ENCODE peak calls at places on chromosomes 11 and 22, in six cellular contexts. Y is EL; P is brain microvascular endothelial cell; I is effector memory CD8-positive, alpha-beta T cell; S is NAMALWA; G is amniotic stem cell. V is an unnamed sample.

GRCh38 chr11:102730036-102730815 is 5.5 kb upstream of the MMP8 start:
- DNase-seq in Y (peak; percentile 13), P (no peak), I (no peak), S (no peak), G (no peak), V (peak; percentile 42)

GRCh38 chr11:12802418-12803085 is 128.3 kb downstream of the TEAD1 start:
- DNase-seq in Y (peak; percentile 80), P (peak; percentile 79), I (no peak), S (no peak), G (peak; percentile 61), V (peak; percentile 88)

GRCh38 chr11:67271548-67272284 is 5.4 kb downstream of the GRK2 start:
- DNase-seq in Y (no peak), P (no peak), I (peak; percentile 57), S (peak; percentile 52), G (no peak), V (no peak)

GRCh38 chr22:40491990-40492631 is 121.7 kb downstream of the SGSM3 start:
- DNase-seq in Y (no peak), P (peak; percentile 23), I (no peak), S (peak; percentile 91), G (no peak), V (no peak)

GRCh38 chr11:69699213-69699612 is 4.6 kb downstream of the FGF19 start:
- DNase-seq in Y (no peak), P (no peak), I (no peak), S (peak; percentile 58), G (no peak), V (no peak)

GRCh38 chr11:1518301-1518700 is 31.7 kb upstream of the MOB2 start:
- DNase-seq in Y (no peak), P (no peak), I (no peak), S (no peak), G (no peak), V (no peak)

GRCh38 chr11:129278586-129279319 is 86.6 kb upstream of the ARHGAP32 start:
- DNase-seq in Y (peak; percentile 27), P (no peak), I (no peak), S (no peak), G (no peak), V (no peak)

GRCh38 chr22:21690401-21690801 is 24.6 kb downstream of the PPIL2 start:
- DNase-seq in Y (no peak), P (no peak), I (no peak), S (no peak), G (no peak), V (no peak)

GRCh38 chr22:45280995-45281394 is 3.8 kb upstream of the UPK3A start:
- DNase-seq in Y (no peak), P (no peak), I (no peak), S (no peak), G (no peak), V (no peak)